ENCODE peak calls at places on chromosome 13, in five cellular contexts. One of them, this sample, is unnamed.

GRCh38 chr13:89726690-89727435 is 1620.6 kb upstream of the MIR17HG start:
- DNase-seq in A549: no peak
- DNase-seq in HepG2: no peak
- DNase-seq in K562: no peak
- DNase-seq in GM12878: no peak
- DNase-seq in this sample: no peak

GRCh38 chr13:112825071-112825470 is 135.2 kb downstream of the ATP11A start:
- DNase-seq in A549: no peak
- DNase-seq in HepG2: no peak
- DNase-seq in K562: no peak
- DNase-seq in GM12878: no peak
- DNase-seq in this sample: no peak

GRCh38 chr13:60627071-60627686 is 230.2 kb downstream of the TDRD3 start:
- DNase-seq in A549: peak
- DNase-seq in HepG2: peak
- DNase-seq in K562: peak
- DNase-seq in GM12878: no peak
- DNase-seq in this sample: peak

GRCh38 chr13:110923777-110924638 is 9.1 kb upstream of the ANKRD10 start:
- DNase-seq in A549: no peak
- DNase-seq in HepG2: no peak
- DNase-seq in K562: no peak
- DNase-seq in GM12878: no peak
- DNase-seq in this sample: no peak

GRCh38 chr13:33968520-33969507 is 150.9 kb downstream of the RFC3 start:
- DNase-seq in A549: no peak
- DNase-seq in HepG2: peak
- DNase-seq in K562: no peak
- DNase-seq in GM12878: no peak
- DNase-seq in this sample: no peak

GRCh38 chr13:36981156-36981743 is 17.9 kb downstream of the ALG5 start:
- DNase-seq in A549: no peak
- DNase-seq in HepG2: peak
- DNase-seq in K562: peak
- DNase-seq in GM12878: no peak
- DNase-seq in this sample: no peak

GRCh38 chr13:49560270-49561063 is 24.9 kb downstream of the RCBTB1 start:
- DNase-seq in A549: peak
- DNase-seq in HepG2: peak
- DNase-seq in K562: peak
- DNase-seq in GM12878: no peak
- DNase-seq in this sample: no peak

GRCh38 chr13:114097504-114097892 is 34.9 kb downstream of the RASA3 start:
- DNase-seq in A549: no peak
- DNase-seq in HepG2: no peak
- DNase-seq in K562: no peak
- DNase-seq in GM12878: no peak
- DNase-seq in this sample: no peak

GRCh38 chr13:51643114-51643881 is 59.0 kb downstream of the WDFY2 start:
- DNase-seq in A549: peak
- DNase-seq in HepG2: peak
- DNase-seq in K562: no peak
- DNase-seq in GM12878: no peak
- DNase-seq in this sample: no peak

GRCh38 chr13:111099292-111099691 is 15.8 kb upstream of the ARHGEF7 start:
- DNase-seq in A549: no peak
- DNase-seq in HepG2: no peak
- DNase-seq in K562: no peak
- DNase-seq in GM12878: no peak
- DNase-seq in this sample: no peak

GRCh38 chr13:35144496-35144895 is 202.4 kb downstream of the NBEA start:
- DNase-seq in A549: no peak
- DNase-seq in HepG2: no peak
- DNase-seq in K562: no peak
- DNase-seq in GM12878: no peak
- DNase-seq in this sample: no peak

GRCh38 chr13:109273326-109273751 is 513.0 kb downstream of the IRS2 start:
- DNase-seq in A549: no peak
- DNase-seq in HepG2: no peak
- DNase-seq in K562: no peak
- DNase-seq in GM12878: no peak
- DNase-seq in this sample: no peak

GRCh38 chr13:50275392-50276063 is 260.3 kb downstream of the KCNRG start:
- DNase-seq in A549: no peak
- DNase-seq in HepG2: peak
- DNase-seq in K562: no peak
- DNase-seq in GM12878: no peak
- DNase-seq in this sample: no peak

GRCh38 chr13:107518292-107518691 is 697.0 kb downstream of the LIG4 start:
- DNase-seq in A549: no peak
- DNase-seq in HepG2: no peak
- DNase-seq in K562: no peak
- DNase-seq in GM12878: no peak
- DNase-seq in this sample: no peak

GRCh38 chr13:90633849-90634248 is 713.6 kb upstream of the MIR17HG start:
- DNase-seq in A549: no peak
- DNase-seq in HepG2: no peak
- DNase-seq in K562: no peak
- DNase-seq in GM12878: no peak
- DNase-seq in this sample: no peak

GRCh38 chr13:100100115-100100879 is 11.4 kb downstream of the PCCA start:
- DNase-seq in A549: peak
- DNase-seq in HepG2: peak
- DNase-seq in K562: peak
- DNase-seq in GM12878: no peak
- DNase-seq in this sample: no peak

GRCh38 chr13:52848455-52849190 is at the start of gene PCDH8:
- DNase-seq in A549: no peak
- DNase-seq in HepG2: no peak
- DNase-seq in K562: no peak
- DNase-seq in GM12878: no peak
- DNase-seq in this sample: no peak

GRCh38 chr13:44540761-44541434 is 35.2 kb downstream of the TSC22D1 start:
- DNase-seq in A549: no peak
- DNase-seq in HepG2: no peak
- DNase-seq in K562: no peak
- DNase-seq in GM12878: no peak
- DNase-seq in this sample: no peak

GRCh38 chr13:52356327-52356726 is 49.6 kb downstream of the THSD1 start:
- DNase-seq in A549: no peak
- DNase-seq in HepG2: no peak
- DNase-seq in K562: no peak
- DNase-seq in GM12878: no peak
- DNase-seq in this sample: no peak

GRCh38 chr13:111789420-111789819 is 277.5 kb upstream of the SOX1 start:
- DNase-seq in A549: no peak
- DNase-seq in HepG2: no peak
- DNase-seq in K562: no peak
- DNase-seq in GM12878: no peak
- DNase-seq in this sample: no peak

GRCh38 chr13:112114391-112114790 is 47.4 kb downstream of the SOX1 start:
- DNase-seq in A549: no peak
- DNase-seq in HepG2: no peak
- DNase-seq in K562: no peak
- DNase-seq in GM12878: no peak
- DNase-seq in this sample: no peak

GRCh38 chr13:27466513-27466912 is 16.1 kb upstream of the MTIF3 start:
- DNase-seq in A549: no peak
- DNase-seq in HepG2: no peak
- DNase-seq in K562: no peak
- DNase-seq in GM12878: no peak
- DNase-seq in this sample: no peak

GRCh38 chr13:79675931-79676658 is 195.1 kb downstream of the NDFIP2 start:
- DNase-seq in A549: no peak
- DNase-seq in HepG2: no peak
- DNase-seq in K562: no peak
- DNase-seq in GM12878: no peak
- DNase-seq in this sample: no peak

GRCh38 chr13:99527346-99527745 is 26.1 kb downstream of the TM9SF2 start:
- DNase-seq in A549: no peak
- DNase-seq in HepG2: no peak
- DNase-seq in K562: no peak
- DNase-seq in GM12878: no peak
- DNase-seq in this sample: no peak

GRCh38 chr13:75675421-75675820 is 39.3 kb downstream of the LMO7 start:
- DNase-seq in A549: no peak
- DNase-seq in HepG2: no peak
- DNase-seq in K562: no peak
- DNase-seq in GM12878: no peak
- DNase-seq in this sample: no peak

GRCh38 chr13:27922974-27923612 is 3.3 kb downstream of the PDX1 start:
- DNase-seq in A549: no peak
- DNase-seq in HepG2: no peak
- DNase-seq in K562: no peak
- DNase-seq in GM12878: no peak
- DNase-seq in this sample: no peak

GRCh38 chr13:30991922-30992321 is 59.5 kb downstream of the TEX26 start:
- DNase-seq in A549: no peak
- DNase-seq in HepG2: no peak
- DNase-seq in K562: no peak
- DNase-seq in GM12878: no peak
- DNase-seq in this sample: no peak
- TF ChIP-seq HDAC2 in A549: no peak
- TF ChIP-seq HDAC2 in HepG2: no peak
- TF ChIP-seq HDAC2 in K562: no peak
- TF ChIP-seq HDAC2 in GM12878: no peak
- TF ChIP-seq HDAC2 in this sample: no peak

GRCh38 chr13:64930636-64931035 is 2299.5 kb downstream of the PCDH9 start:
- DNase-seq in A549: no peak
- DNase-seq in HepG2: no peak
- DNase-seq in K562: no peak
- DNase-seq in GM12878: no peak
- DNase-seq in this sample: no peak

GRCh38 chr13:64925727-64926126 is 2304.4 kb downstream of the PCDH9 start:
- DNase-seq in A549: no peak
- DNase-seq in HepG2: no peak
- DNase-seq in K562: no peak
- DNase-seq in GM12878: no peak
- DNase-seq in this sample: no peak

GRCh38 chr13:64928704-64929499 is 2301.2 kb downstream of the PCDH9 start:
- DNase-seq in A549: no peak
- DNase-seq in HepG2: no peak
- DNase-seq in K562: no peak
- DNase-seq in GM12878: no peak
- DNase-seq in this sample: no peak

GRCh38 chr13:64924401-64924800 is 2305.7 kb downstream of the PCDH9 start:
- DNase-seq in A549: no peak
- DNase-seq in HepG2: no peak
- DNase-seq in K562: no peak
- DNase-seq in GM12878: no peak
- DNase-seq in this sample: no peak

DNA sequence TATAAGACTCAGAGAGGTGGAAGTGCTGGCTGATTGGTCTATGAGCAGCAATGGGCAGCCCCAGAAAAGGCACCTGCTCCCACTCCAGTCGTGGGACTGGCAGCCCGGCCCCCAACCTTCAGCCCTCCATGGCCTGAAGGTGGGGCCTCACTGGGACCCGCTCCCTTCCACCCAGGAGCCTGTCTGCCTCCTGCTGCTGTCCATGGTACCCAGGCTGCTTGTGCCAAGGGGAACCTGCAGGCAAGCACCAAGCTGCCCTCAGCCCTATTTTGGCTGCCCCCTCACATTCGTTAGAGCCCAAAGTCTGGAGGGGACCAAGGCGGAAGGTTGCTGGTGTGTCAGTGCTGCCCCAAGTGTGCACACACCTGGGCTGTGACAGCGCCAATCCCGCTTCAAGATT is 2304.9 kb downstream of the PCDH9 start:
- DNase-seq in A549: no peak
- DNase-seq in HepG2: no peak
- DNase-seq in K562: no peak
- DNase-seq in GM12878: no peak
- DNase-seq in this sample: peak
- TF ChIP-seq HDAC2 in A549: no peak
- TF ChIP-seq HDAC2 in HepG2: no peak
- TF ChIP-seq HDAC2 in K562: no peak
- TF ChIP-seq HDAC2 in GM12878: no peak
- TF ChIP-seq HDAC2 in this sample: no peak

DNA sequence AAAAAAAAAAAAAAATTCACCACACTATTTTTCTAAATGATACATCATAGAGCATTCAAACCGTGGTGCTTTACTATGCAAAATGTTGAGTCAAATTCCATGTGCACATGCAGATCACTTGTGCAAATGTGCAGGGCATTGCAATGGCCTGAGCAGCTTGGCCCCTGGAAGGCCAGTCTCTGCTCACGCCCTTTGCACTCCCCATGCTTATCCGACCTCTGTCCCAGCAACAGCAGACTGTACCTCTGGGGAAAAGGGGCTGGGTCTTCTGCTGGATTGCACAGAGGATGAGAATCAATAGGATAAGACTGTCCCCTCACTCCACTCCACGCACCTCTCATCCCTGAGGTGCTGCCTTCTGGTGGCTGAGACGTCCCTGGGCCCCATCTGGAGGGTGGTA is 58.5 kb downstream of the PARP4 start:
- DNase-seq in A549: no peak
- DNase-seq in HepG2: no peak
- DNase-seq in K562: no peak
- DNase-seq in GM12878: no peak
- DNase-seq in this sample: no peak
- TF ChIP-seq HDAC2 in A549: no peak
- TF ChIP-seq HDAC2 in HepG2: no peak
- TF ChIP-seq HDAC2 in K562: no peak
- TF ChIP-seq HDAC2 in GM12878: no peak
- TF ChIP-seq HDAC2 in this sample: no peak

DNA sequence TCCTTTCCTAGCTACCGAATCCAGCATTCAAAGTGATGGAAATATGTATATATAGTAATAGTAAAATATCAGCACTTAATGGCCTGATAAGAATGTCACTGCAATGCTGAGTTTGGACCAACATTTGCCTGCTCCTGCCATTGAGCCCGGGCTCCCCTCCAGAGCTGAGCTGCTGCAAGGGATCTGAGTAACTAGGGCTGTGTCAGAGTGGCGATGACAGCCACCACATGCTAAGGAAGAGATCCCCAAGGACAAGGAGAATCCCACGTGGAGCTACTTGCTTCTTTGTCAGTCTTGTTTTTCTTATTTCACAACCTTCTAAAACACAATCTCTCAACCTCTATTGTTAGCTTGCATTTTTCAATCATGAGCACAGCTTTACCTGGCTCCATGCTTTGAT is 19.5 kb upstream of the ALOX5AP start:
- DNase-seq in A549: no peak
- DNase-seq in HepG2: no peak
- DNase-seq in K562: no peak
- DNase-seq in GM12878: no peak
- DNase-seq in this sample: no peak
- TF ChIP-seq HDAC2 in A549: no peak
- TF ChIP-seq HDAC2 in HepG2: no peak
- TF ChIP-seq HDAC2 in K562: no peak
- TF ChIP-seq HDAC2 in GM12878: no peak
- TF ChIP-seq HDAC2 in this sample: no peak

This sample was measured in H1.